ENCODE peak calls at places on chromosomes 11 and 22, in six cellular contexts. One of them, this sample, is unnamed.

GRCh38 chr22:31607696-31608095 is 54.3 kb downstream of the PISD start:
- DNase-seq in trophoblast cell: no peak
- DNase-seq in mesenchymal stem cell: no peak
- DNase-seq in H1: no peak
- DNase-seq in neuronal stem cell: no peak
- DNase-seq in IMR-90: no peak
- DNase-seq in this sample: no peak

GRCh38 chr22:25490869-25491268 is 73.6 kb upstream of the GRK3 start:
- DNase-seq in neuronal stem cell: no peak
- DNase-seq in H1: no peak
- DNase-seq in mesenchymal stem cell: no peak
- DNase-seq in trophoblast cell: no peak
- DNase-seq in IMR-90: no peak
- DNase-seq in this sample: no peak

GRCh38 chr22:40183029-40183581 is 5.4 kb downstream of the TNRC6B start:
- DNase-seq in IMR-90: peak
- DNase-seq in neuronal stem cell: no peak
- DNase-seq in H1: no peak
- DNase-seq in trophoblast cell: peak
- DNase-seq in mesenchymal stem cell: peak
- DNase-seq in this sample: no peak

GRCh38 chr11:128294685-128295079 is 292.7 kb downstream of the ETS1 start:
- DNase-seq in mesenchymal stem cell: peak
- DNase-seq in neuronal stem cell: no peak
- DNase-seq in trophoblast cell: no peak
- DNase-seq in H1: no peak
- DNase-seq in IMR-90: peak
- DNase-seq in this sample: no peak

GRCh38 chr11:119671048-119671447 is 58.0 kb downstream of the NECTIN1 start:
- DNase-seq in IMR-90: peak
- DNase-seq in mesenchymal stem cell: peak
- DNase-seq in trophoblast cell: no peak
- DNase-seq in neuronal stem cell: no peak
- DNase-seq in H1: no peak
- DNase-seq in this sample: no peak

GRCh38 chr11:118343981-118344521 is at the start of gene CD3G:
- DNase-seq in H1: no peak
- DNase-seq in IMR-90: no peak
- DNase-seq in neuronal stem cell: no peak
- DNase-seq in mesenchymal stem cell: no peak
- DNase-seq in trophoblast cell: no peak
- DNase-seq in this sample: no peak

GRCh38 chr11:36009469-36009868 is 65.6 kb downstream of the LDLRAD3 start:
- DNase-seq in trophoblast cell: no peak
- DNase-seq in IMR-90: peak
- DNase-seq in neuronal stem cell: no peak
- DNase-seq in mesenchymal stem cell: peak
- DNase-seq in H1: no peak
- DNase-seq in this sample: no peak

GRCh38 chr11:33588056-33588455 is 112.6 kb downstream of the C11orf91 start:
- DNase-seq in neuronal stem cell: no peak
- DNase-seq in mesenchymal stem cell: no peak
- DNase-seq in trophoblast cell: no peak
- DNase-seq in IMR-90: no peak
- DNase-seq in H1: no peak
- DNase-seq in this sample: no peak

GRCh38 chr11:73187854-73188253 is 30.2 kb upstream of the P2RY2 start:
- DNase-seq in H1: no peak
- DNase-seq in neuronal stem cell: no peak
- DNase-seq in mesenchymal stem cell: no peak
- DNase-seq in trophoblast cell: no peak
- DNase-seq in IMR-90: no peak
- DNase-seq in this sample: peak

GRCh38 chr11:78074756-78075155 is 4.9 kb downstream of the NDUFC2 start:
- DNase-seq in neuronal stem cell: no peak
- DNase-seq in IMR-90: no peak
- DNase-seq in trophoblast cell: no peak
- DNase-seq in H1: no peak
- DNase-seq in mesenchymal stem cell: no peak
- DNase-seq in this sample: no peak

GRCh38 chr11:24872912-24873311 is 376.1 kb downstream of the LUZP2 start:
- DNase-seq in neuronal stem cell: no peak
- DNase-seq in trophoblast cell: no peak
- DNase-seq in IMR-90: no peak
- DNase-seq in mesenchymal stem cell: no peak
- DNase-seq in H1: no peak
- DNase-seq in this sample: no peak

GRCh38 chr22:19524170-19525115 is at the start of gene CLDN5:
- DNase-seq in mesenchymal stem cell: peak
- DNase-seq in neuronal stem cell: peak
- DNase-seq in IMR-90: no peak
- DNase-seq in trophoblast cell: no peak
- DNase-seq in H1: no peak
- DNase-seq in this sample: peak

GRCh38 chr22:26662160-26662559 is 4.8 kb downstream of the MIAT start:
- DNase-seq in IMR-90: no peak
- DNase-seq in H1: no peak
- DNase-seq in mesenchymal stem cell: no peak
- DNase-seq in trophoblast cell: no peak
- DNase-seq in neuronal stem cell: no peak
- DNase-seq in this sample: no peak

GRCh38 chr22:26667140-26667539 is 9.8 kb downstream of the MIAT start:
- DNase-seq in neuronal stem cell: no peak
- DNase-seq in H1: no peak
- DNase-seq in mesenchymal stem cell: no peak
- DNase-seq in IMR-90: no peak
- DNase-seq in trophoblast cell: no peak
- DNase-seq in this sample: no peak

GRCh38 chr22:26669060-26669481 is 11.7 kb downstream of the MIAT start:
- DNase-seq in H1: no peak
- DNase-seq in trophoblast cell: no peak
- DNase-seq in neuronal stem cell: no peak
- DNase-seq in mesenchymal stem cell: peak
- DNase-seq in IMR-90: peak
- DNase-seq in this sample: peak

GRCh38 chr22:26663374-26663923 is 6.1 kb downstream of the MIAT start:
- DNase-seq in IMR-90: no peak
- DNase-seq in mesenchymal stem cell: no peak
- DNase-seq in trophoblast cell: no peak
- DNase-seq in neuronal stem cell: no peak
- DNase-seq in H1: no peak
- DNase-seq in this sample: no peak

GRCh38 chr22:26666035-26666338 is 8.6 kb downstream of the MIAT start:
- DNase-seq in trophoblast cell: no peak
- DNase-seq in neuronal stem cell: no peak
- DNase-seq in H1: no peak
- DNase-seq in IMR-90: peak
- DNase-seq in mesenchymal stem cell: no peak
- DNase-seq in this sample: no peak
- H3K14ac ChIP-seq in trophoblast cell: no peak
- H3K14ac ChIP-seq in neuronal stem cell: no peak
- H3K14ac ChIP-seq in H1: no peak
- H3K14ac ChIP-seq in IMR-90: no peak
- H3K14ac ChIP-seq in mesenchymal stem cell: no peak
- H3K14ac ChIP-seq in this sample: no peak

GRCh38 chr11:125036933-125037332 is 26.2 kb upstream of the SLC37A2 start:
- DNase-seq in IMR-90: peak
- DNase-seq in H1: no peak
- DNase-seq in mesenchymal stem cell: peak
- DNase-seq in trophoblast cell: no peak
- DNase-seq in neuronal stem cell: no peak
- DNase-seq in this sample: no peak
- H2AFZ ChIP-seq in IMR-90: no peak
- H2AFZ ChIP-seq in H1: no peak
- H2AFZ ChIP-seq in mesenchymal stem cell: no peak
- H2AFZ ChIP-seq in trophoblast cell: no peak
- H2AFZ ChIP-seq in neuronal stem cell: no peak
- H2AFZ ChIP-seq in this sample: no peak

GRCh38 chr11:64123102-64123434 is 42.8 kb downstream of the MACROD1 start:
- DNase-seq in mesenchymal stem cell: no peak
- DNase-seq in neuronal stem cell: no peak
- DNase-seq in H1: no peak
- DNase-seq in trophoblast cell: no peak
- DNase-seq in IMR-90: no peak
- DNase-seq in this sample: no peak

GRCh38 chr11:64123679-64124078 is 42.2 kb downstream of the MACROD1 start:
- DNase-seq in H1: no peak
- DNase-seq in neuronal stem cell: no peak
- DNase-seq in mesenchymal stem cell: no peak
- DNase-seq in trophoblast cell: no peak
- DNase-seq in IMR-90: no peak
- DNase-seq in this sample: no peak

GRCh38 chr11:64125676-64126075 is 40.2 kb downstream of the MACROD1 start:
- DNase-seq in mesenchymal stem cell: no peak
- DNase-seq in H1: no peak
- DNase-seq in IMR-90: no peak
- DNase-seq in neuronal stem cell: no peak
- DNase-seq in trophoblast cell: no peak
- DNase-seq in this sample: no peak

GRCh38 chr11:64122411-64123101 is 43.4 kb downstream of the MACROD1 start:
- DNase-seq in IMR-90: no peak
- DNase-seq in mesenchymal stem cell: no peak
- DNase-seq in H1: no peak
- DNase-seq in neuronal stem cell: no peak
- DNase-seq in trophoblast cell: no peak
- DNase-seq in this sample: no peak

GRCh38 chr11:64124147-64124546 is 41.8 kb downstream of the MACROD1 start:
- DNase-seq in IMR-90: no peak
- DNase-seq in H1: no peak
- DNase-seq in trophoblast cell: peak
- DNase-seq in mesenchymal stem cell: peak
- DNase-seq in neuronal stem cell: no peak
- DNase-seq in this sample: no peak
- H3K14ac ChIP-seq in IMR-90: peak
- H3K14ac ChIP-seq in H1: no peak
- H3K14ac ChIP-seq in trophoblast cell: no peak
- H3K14ac ChIP-seq in mesenchymal stem cell: no peak
- H3K14ac ChIP-seq in neuronal stem cell: no peak
- H3K14ac ChIP-seq in this sample: no peak

DNA sequence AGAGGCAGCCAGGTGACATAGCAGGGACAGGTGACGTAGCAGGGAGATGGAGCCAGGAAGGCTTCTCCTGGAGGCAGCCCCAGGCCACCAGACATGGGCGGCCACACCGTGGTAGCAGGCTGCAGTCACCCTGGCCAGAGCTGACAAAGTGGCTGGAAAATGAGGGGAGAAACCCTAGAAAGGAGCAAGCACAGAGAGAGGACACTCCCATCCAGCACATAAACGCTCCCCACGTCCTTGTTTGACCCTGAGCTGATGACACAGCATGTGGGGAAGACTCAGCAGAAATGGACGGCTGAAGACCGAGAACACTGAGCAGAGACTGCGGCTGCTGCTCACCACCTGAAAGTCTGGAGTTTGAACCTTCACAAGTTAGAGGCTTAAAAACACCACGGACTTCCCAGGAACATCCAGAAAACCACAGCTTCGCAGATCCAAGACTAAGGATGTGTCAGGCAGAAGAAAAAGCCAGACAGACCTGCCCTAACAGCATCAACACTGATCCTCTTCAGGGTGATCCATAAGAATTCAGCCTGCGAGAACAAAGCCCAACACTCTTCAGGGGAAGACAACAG is 28.7 kb downstream of the DRD4 start:
- DNase-seq in H1: no peak
- DNase-seq in trophoblast cell: no peak
- DNase-seq in IMR-90: peak
- DNase-seq in neuronal stem cell: no peak
- DNase-seq in mesenchymal stem cell: peak
- DNase-seq in this sample: no peak
- H2AFZ ChIP-seq in H1: no peak
- H2AFZ ChIP-seq in trophoblast cell: no peak
- H2AFZ ChIP-seq in IMR-90: no peak
- H2AFZ ChIP-seq in neuronal stem cell: no peak
- H2AFZ ChIP-seq in mesenchymal stem cell: no peak
- H2AFZ ChIP-seq in this sample: no peak

DNA sequence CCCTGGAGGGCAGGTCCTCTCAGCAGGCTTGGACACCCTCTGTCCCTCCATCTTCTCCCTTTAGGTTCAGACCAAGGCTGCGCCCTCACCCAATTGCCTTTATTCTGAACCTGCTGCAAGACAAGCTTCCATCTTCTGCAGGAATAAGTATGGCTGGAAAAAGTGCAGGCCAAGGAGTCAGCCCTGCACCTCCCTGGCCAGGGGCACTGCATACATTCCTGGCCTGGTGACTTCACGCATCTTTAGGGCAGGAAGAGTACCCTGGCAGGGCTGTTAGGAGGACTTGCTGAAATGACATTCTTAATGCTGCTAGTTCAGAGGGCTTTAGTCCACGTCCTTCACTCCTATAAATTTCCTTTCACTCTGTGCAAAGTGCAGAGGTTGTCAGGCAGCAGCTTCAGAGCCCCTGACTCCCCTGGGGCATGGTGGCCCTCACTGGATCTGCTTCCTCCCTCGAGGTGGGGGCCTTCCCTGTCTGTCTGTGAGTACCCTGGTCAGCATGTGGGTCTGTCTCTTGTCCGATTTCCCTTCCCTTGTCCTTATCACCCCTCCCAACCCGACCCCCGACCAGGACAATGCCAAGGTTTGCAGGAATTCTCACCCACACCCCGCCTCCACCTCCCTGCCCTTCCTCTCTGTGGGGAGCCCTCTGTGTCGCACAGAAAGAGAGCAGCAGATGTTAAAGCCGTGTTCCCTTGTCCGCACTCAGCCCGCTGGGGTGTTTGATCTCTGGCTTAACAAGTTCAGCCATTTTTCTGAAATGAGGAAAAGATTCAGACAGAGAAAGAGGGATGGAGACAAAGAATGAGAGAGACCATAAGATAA is 124.5 kb upstream of the SYT13 start:
- DNase-seq in H1: peak
- DNase-seq in trophoblast cell: no peak
- DNase-seq in mesenchymal stem cell: no peak
- DNase-seq in neuronal stem cell: no peak
- DNase-seq in IMR-90: no peak
- DNase-seq in this sample: peak
- H3K14ac ChIP-seq in H1: no peak
- H3K14ac ChIP-seq in trophoblast cell: no peak
- H3K14ac ChIP-seq in mesenchymal stem cell: no peak
- H3K14ac ChIP-seq in neuronal stem cell: peak
- H3K14ac ChIP-seq in IMR-90: no peak
- H3K14ac ChIP-seq in this sample: peak

GRCh38 chr11:60842688-60843605 is 1.0 kb downstream of the CCDC86 start:
- DNase-seq in H1: no peak
- DNase-seq in mesenchymal stem cell: no peak
- DNase-seq in neuronal stem cell: no peak
- DNase-seq in IMR-90: no peak
- DNase-seq in trophoblast cell: no peak
- DNase-seq in this sample: no peak
- H2AFZ ChIP-seq in H1: no peak
- H2AFZ ChIP-seq in mesenchymal stem cell: no peak
- H2AFZ ChIP-seq in neuronal stem cell: peak
- H2AFZ ChIP-seq in IMR-90: peak
- H2AFZ ChIP-seq in trophoblast cell: peak
- H2AFZ ChIP-seq in this sample: no peak